ENCODE peak calls at places on chromosomes 6 and 20, in ten cellular contexts. Z, F, W, L, A, R, E, T, P and O are unnamed samples.

GRCh38 chr6:138682722-138683521 is 90.6 kb upstream of the CCDC28A start:
- DNase-seq in E (peak; percentile 44), L (peak; percentile 76), T (no peak), R (no peak), F (no peak), Z (no peak), W (no peak), A (no peak), P (no peak), O (no peak)

GRCh38 chr6:30707281-30707850 is 9.7 kb downstream of the MDC1 start:
- DNase-seq in F (peak; percentile 31), T (no peak), L (no peak), A (no peak), R (no peak), W (no peak), E (no peak), Z (no peak), P (no peak), O (no peak)

GRCh38 chr20:38961530-38962043 is 557 bp upstream of the DHX35 start:
- DNase-seq in T (no peak), F (no peak), E (no peak), R (no peak), P (no peak), W (no peak), L (no peak), A (no peak), Z (peak; percentile 15), O (no peak)

GRCh38 chr6:43405354-43405753 is 22.0 kb upstream of the ABCC10 start:
- DNase-seq in A (no peak), L (peak; percentile 28), F (no peak), R (peak; percentile 55), Z (no peak), T (peak; percentile 21), E (no peak), P (no peak), W (no peak), O (no peak)

GRCh38 chr6:111603648-111604047 is 2.0 kb downstream of the TRAF3IP2 start:
- DNase-seq in A (no peak), Z (no peak), E (no peak), L (peak; percentile 37), F (no peak), P (no peak), R (no peak), T (no peak), W (no peak), O (peak; percentile 39)

GRCh38 chr6:134295953-134296553 is 21.9 kb downstream of the SGK1 start:
- DNase-seq in W (no peak), L (peak; percentile 99), A (no peak), F (peak; percentile 85), P (peak; percentile 85), E (peak; percentile 99), T (peak; percentile 98), Z (no peak), R (peak; percentile 92), O (peak; percentile 84)

GRCh38 chr20:37870294-37870693 is 32.6 kb upstream of the VSTM2L start:
- DNase-seq in W (no peak), F (no peak), Z (no peak), L (no peak), T (no peak), P (no peak), R (no peak), E (no peak), A (no peak), O (no peak)

GRCh38 chr20:47749367-47749766 is 35.9 kb downstream of the SULF2 start:
- DNase-seq in E (peak; percentile 56), P (peak; percentile 70), L (peak; percentile 89), T (no peak), Z (no peak), F (no peak), A (no peak), W (no peak), R (no peak), O (no peak)

DNA sequence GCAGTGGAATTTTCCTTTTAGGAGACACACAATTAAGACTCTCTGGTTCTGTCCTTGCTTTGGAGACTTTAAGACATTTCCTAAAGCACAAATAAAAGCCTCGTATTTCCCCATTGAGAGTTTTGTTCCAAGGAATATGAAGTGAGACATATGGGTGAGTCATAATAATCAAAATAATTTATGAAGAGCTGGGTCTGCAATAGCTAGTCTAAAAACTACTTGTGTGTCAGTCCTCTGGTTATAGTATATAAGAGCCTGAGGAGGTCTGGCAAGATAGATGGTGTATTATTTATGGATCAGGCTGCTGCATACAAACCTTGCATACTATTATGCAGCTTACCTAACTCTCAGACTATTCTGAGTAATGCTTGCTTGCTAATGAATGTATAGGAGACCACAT is 142.6 kb downstream of the ADGRG6 start:
- DNase-seq in E (no peak), Z (no peak), P (no peak), F (no peak), A (no peak), L (peak; percentile 6), T (no peak), W (no peak), R (no peak), O (no peak)
- H3K27ac ChIP-seq in E (no peak overlapping the region), Z (no peak overlapping the region), P (no peak overlapping the region), F (no peak overlapping the region), A (no peak overlapping the region), L (no peak overlapping the region), T (no peak overlapping the region), W (no peak overlapping the region), R (no peak overlapping the region), O (no peak overlapping the region)

GRCh38 chr20:64081620-64081964 is 1.7 kb downstream of the OPRL1 start:
- DNase-seq in P (no peak), A (no peak), T (no peak), R (no peak), E (no peak), Z (no peak), F (no peak), W (no peak), L (no peak), O (no peak)
- H3K4me1 ChIP-seq in P (peaks cover 27% of the 10 kb centered on the region), A (peaks cover 17% of the 10 kb centered on the region), T (peaks cover 25% of the 10 kb centered on the region), R (peaks cover 13% of the 10 kb centered on the region), E (peaks cover 17% of the 10 kb centered on the region), Z (peaks cover 37% of the 10 kb centered on the region), F (no peaks in the 10 kb centered on the region), W (peaks cover 26% of the 10 kb centered on the region), L (peaks cover 16% of the 10 kb centered on the region), O (peaks cover 39% of the 10 kb centered on the region)

GRCh38 chr6:27495386-27496135 is 22.7 kb upstream of the ZNF184 start:
- DNase-seq in T (peak; percentile 81), E (peak; percentile 79), A (no peak), Z (peak; percentile 56), W (no peak), R (peak; percentile 71), L (peak; percentile 88), P (peak; percentile 65), F (peak; percentile 98), O (peak; percentile 89)
- H3K4me3 ChIP-seq in T (peak overlapping the region; percentile 84), E (peak overlapping the region; percentile 62), A (peak overlapping the region; percentile 49), Z (peak overlapping the region; percentile 2), W (no peak overlapping the region), R (no peak overlapping the region), L (peak overlapping the region; percentile 90), P (peak overlapping the region; percentile 47), F (peak overlapping the region; percentile 77), O (peak overlapping the region; percentile 56)

GRCh38 chr6:110529355-110529754 is 52.9 kb upstream of the SLC22A16 start:
- DNase-seq in Z (no peak), F (no peak), R (no peak), W (no peak), T (no peak), L (peak; percentile 67), P (no peak), E (peak; percentile 50), A (no peak), O (no peak)
- H3K27ac ChIP-seq in Z (no peak overlapping the region), F (no peak overlapping the region), R (no peak overlapping the region), W (no peak overlapping the region), T (peak overlapping the region; percentile 6), L (peak overlapping the region; percentile 79), P (no peak overlapping the region), E (no peak overlapping the region), A (no peak overlapping the region), O (peak overlapping the region; percentile 70)

DNA sequence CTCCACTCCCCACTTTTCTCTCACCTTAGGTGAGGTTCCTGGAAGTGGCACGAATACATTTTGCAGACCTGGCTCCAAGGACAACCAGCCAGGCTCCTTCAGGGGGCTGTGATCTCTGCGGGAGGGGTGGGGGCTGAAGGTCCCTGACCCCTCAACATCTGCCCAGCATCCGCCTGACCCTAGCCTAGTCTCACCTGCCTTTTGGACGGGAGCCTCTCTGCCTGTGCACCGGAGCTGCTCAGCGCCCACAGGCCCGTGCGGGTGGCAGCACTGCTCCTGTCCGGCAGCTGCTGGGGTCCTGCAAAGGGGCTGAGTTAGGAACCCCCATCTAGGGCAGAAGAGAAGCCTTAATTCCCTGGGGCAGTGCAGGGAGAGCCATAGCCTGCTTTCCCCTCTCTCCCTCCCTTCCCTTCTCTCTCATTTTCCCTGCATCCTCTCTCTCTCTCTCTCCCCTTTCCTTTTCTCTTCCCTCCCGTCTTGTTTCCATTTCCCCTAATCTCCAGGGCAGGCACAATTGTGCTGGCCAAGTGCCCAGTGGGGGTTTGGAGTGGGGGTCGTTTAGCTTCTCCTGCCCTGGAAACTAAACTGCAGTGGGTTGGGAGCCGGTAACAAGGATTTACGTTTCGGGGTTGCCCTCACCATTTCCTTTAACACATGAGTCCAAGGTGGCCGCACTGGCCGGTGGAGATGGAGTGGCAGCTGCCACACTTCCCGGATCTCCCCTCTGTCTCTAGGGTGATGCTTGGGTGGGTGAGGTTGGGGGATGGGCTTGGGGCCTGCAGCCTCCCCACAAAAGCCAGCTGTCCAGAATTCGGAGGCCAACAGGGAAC is 54.1 kb downstream of the CTCFL start:
- DNase-seq in Z (no peak), R (no peak), E (no peak), A (no peak), F (no peak), W (no peak), P (no peak), T (no peak), L (no peak), O (no peak)
- H3K4me1 ChIP-seq in Z (no peaks in the 10 kb centered on the region), R (no peaks in the 10 kb centered on the region), E (peaks cover 56% of the 10 kb centered on the region), A (no peaks in the 10 kb centered on the region), F (peaks cover 9% of the 10 kb centered on the region), W (peaks cover 16% of the 10 kb centered on the region), P (no peaks in the 10 kb centered on the region), T (peaks cover 36% of the 10 kb centered on the region), L (no peaks in the 10 kb centered on the region), O (peaks cover 17% of the 10 kb centered on the region)

DNA sequence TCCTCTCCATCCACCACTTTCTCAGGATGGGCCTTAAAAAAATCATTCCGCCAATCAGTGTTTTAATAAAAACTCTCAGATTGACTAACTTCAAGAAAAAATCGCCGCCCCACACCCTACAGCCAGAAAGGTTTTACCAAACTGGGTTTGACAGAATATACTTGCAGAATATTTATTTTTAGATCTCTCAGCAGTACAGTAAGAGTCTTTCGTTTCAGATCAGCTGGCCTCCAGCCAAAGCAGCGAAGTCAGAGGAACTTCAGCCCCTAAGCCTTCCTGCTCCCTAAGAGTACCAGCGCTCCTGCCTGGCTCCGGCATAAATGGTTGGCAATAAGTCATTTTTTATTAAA is 24.7 kb downstream of the TBC1D7 start:
- DNase-seq in P (peak; percentile 82), T (peak; percentile 16), F (no peak), A (no peak), Z (peak; percentile 28), R (peak; percentile 90), E (peak; percentile 87), W (peak; percentile 74), L (peak; percentile 64), O (no peak)
- H3K4me3 ChIP-seq in P (no peak overlapping the region), T (no peak overlapping the region), F (no peak overlapping the region), A (peak overlapping the region; percentile 1), Z (no peak overlapping the region), R (no peak overlapping the region), E (no peak overlapping the region), W (no peak overlapping the region), L (no peak overlapping the region), O (no peak overlapping the region)

GRCh38 chr6:129679250-129679649 is 30.7 kb downstream of the ARHGAP18 start:
- DNase-seq in P (no peak), T (peak; percentile 51), R (no peak), A (no peak), E (peak; percentile 27), Z (no peak), L (peak; percentile 50), W (no peak), F (no peak), O (no peak)
- H3K27ac ChIP-seq in P (peak overlapping the region; percentile 12), T (no peak overlapping the region), R (no peak overlapping the region), A (peak overlapping the region; percentile 60), E (no peak overlapping the region), Z (no peak overlapping the region), L (no peak overlapping the region), W (peak overlapping the region; percentile 36), F (no peak overlapping the region), O (no peak overlapping the region)

GRCh38 chr20:62335532-62335931 is 31.6 kb downstream of the LAMA5 start:
- DNase-seq in L (no peak), T (no peak), Z (no peak), A (no peak), E (no peak), F (no peak), R (no peak), W (no peak), P (no peak), O (no peak)
- H3K4me1 ChIP-seq in L (no peaks in the 10 kb centered on the region), T (no peaks in the 10 kb centered on the region), Z (no peaks in the 10 kb centered on the region), A (no peaks in the 10 kb centered on the region), E (no peaks in the 10 kb centered on the region), F (no peaks in the 10 kb centered on the region), R (no peaks in the 10 kb centered on the region), W (peaks cover 13% of the 10 kb centered on the region), P (peaks cover 3% of the 10 kb centered on the region), O (no peaks in the 10 kb centered on the region)